ENCODE peak calls at places on chromosomes 7 and 10, in seven cellular contexts. P, X, D, R, N, H and U are unnamed samples. For H3K4me1 and H3K36me3, the result is how much of the 10 kb centered on the place peaks cover.

GRCh38 chr10:60663850-60664249 is 114.4 kb upstream of the CDK1 start:
- DNase-seq in P (no peak), X (no peak), D (no peak), R (peak), N (no peak), H (no peak), U (no peak)

GRCh38 chr10:110455440-110455839 is 42.3 kb upstream of the DUSP5 start:
- DNase-seq in P (no peak), X (no peak), D (no peak), R (no peak), N (no peak), H (no peak), U (no peak)

GRCh38 chr7:94511763-94512162 is 2.2 kb downstream of the CASD1 start:
- DNase-seq in P (no peak), X (peak), D (no peak), R (no peak), N (no peak), H (no peak), U (no peak)

GRCh38 chr10:129832582-129833249 is 131.4 kb downstream of the EBF3 start:
- DNase-seq in P (no peak), X (no peak), D (no peak), R (peak), N (no peak), H (no peak), U (no peak)

GRCh38 chr10:5565205-5565545 is 40.4 kb downstream of the CALML3 start:
- DNase-seq in P (no peak), X (no peak), D (no peak), R (no peak), N (no peak), H (no peak), U (peak)

GRCh38 chr7:18212788-18213187 is 185.1 kb upstream of the PRPS1L1 start:
- DNase-seq in P (no peak), X (no peak), D (no peak), R (no peak), N (no peak), H (no peak), U (no peak)

GRCh38 chr7:131629203-131629871 is 72.9 kb upstream of the PODXL start:
- DNase-seq in P (no peak), X (no peak), D (no peak), R (peak), N (no peak), H (peak), U (no peak)

GRCh38 chr10:118108194-118109026 is 61.7 kb upstream of the RAB11FIP2 start:
- DNase-seq in P (no peak), X (no peak), D (peak), R (no peak), N (no peak), H (no peak), U (no peak)

GRCh38 chr7:4739528-4739992 is 35.9 kb upstream of the AP5Z1 start:
- DNase-seq in P (no peak), X (peak), D (no peak), R (no peak), N (no peak), H (no peak), U (peak)

GRCh38 chr7:130872341-130872740 is 138.3 kb upstream of the KLF14 start:
- DNase-seq in P (no peak), X (no peak), D (no peak), R (no peak), N (no peak), H (no peak), U (no peak)

GRCh38 chr10:121539757-121540156 is 58.5 kb downstream of the FGFR2 start:
- DNase-seq in P (no peak), X (no peak), D (no peak), R (no peak), N (no peak), H (no peak), U (no peak)
- H3K4me1 ChIP-seq in P (under half), X (under half), D (under half), R (under half), N (under half), H (under half), U (under half)

GRCh38 chr7:158929306-158929705 is 72.9 kb downstream of the DYNC2I1 start:
- DNase-seq in P (no peak), X (no peak), D (no peak), R (no peak), N (no peak), H (no peak), U (no peak)

GRCh38 chr7:158935062-158935461 is 78.7 kb downstream of the DYNC2I1 start:
- DNase-seq in P (no peak), X (no peak), D (no peak), R (no peak), N (no peak), H (no peak), U (no peak)

GRCh38 chr7:158931899-158932298 is 75.5 kb downstream of the DYNC2I1 start:
- DNase-seq in P (no peak), X (no peak), D (no peak), R (no peak), N (no peak), H (no peak), U (no peak)

GRCh38 chr7:158933468-158934139 is 77.2 kb downstream of the DYNC2I1 start:
- DNase-seq in P (no peak), X (no peak), D (no peak), R (no peak), N (no peak), H (no peak), U (no peak)

GRCh38 chr7:158934628-158935027 is 78.3 kb downstream of the DYNC2I1 start:
- DNase-seq in P (no peak), X (no peak), D (no peak), R (no peak), N (no peak), H (no peak), U (no peak)
- H3K36me3 ChIP-seq in P (under half), X (under half), D (under half), R (under half), N (under half), H (under half), U (under half)

GRCh38 chr10:126242352-126243260 is 145.7 kb downstream of the ADAM12 start:
- DNase-seq in P (no peak), X (no peak), D (no peak), R (peak), N (no peak), H (no peak), U (no peak)
- H3K4me1 ChIP-seq in P (under half), X (under half), D (under half), R (under half), N (under half), H (under half), U (under half)

DNA sequence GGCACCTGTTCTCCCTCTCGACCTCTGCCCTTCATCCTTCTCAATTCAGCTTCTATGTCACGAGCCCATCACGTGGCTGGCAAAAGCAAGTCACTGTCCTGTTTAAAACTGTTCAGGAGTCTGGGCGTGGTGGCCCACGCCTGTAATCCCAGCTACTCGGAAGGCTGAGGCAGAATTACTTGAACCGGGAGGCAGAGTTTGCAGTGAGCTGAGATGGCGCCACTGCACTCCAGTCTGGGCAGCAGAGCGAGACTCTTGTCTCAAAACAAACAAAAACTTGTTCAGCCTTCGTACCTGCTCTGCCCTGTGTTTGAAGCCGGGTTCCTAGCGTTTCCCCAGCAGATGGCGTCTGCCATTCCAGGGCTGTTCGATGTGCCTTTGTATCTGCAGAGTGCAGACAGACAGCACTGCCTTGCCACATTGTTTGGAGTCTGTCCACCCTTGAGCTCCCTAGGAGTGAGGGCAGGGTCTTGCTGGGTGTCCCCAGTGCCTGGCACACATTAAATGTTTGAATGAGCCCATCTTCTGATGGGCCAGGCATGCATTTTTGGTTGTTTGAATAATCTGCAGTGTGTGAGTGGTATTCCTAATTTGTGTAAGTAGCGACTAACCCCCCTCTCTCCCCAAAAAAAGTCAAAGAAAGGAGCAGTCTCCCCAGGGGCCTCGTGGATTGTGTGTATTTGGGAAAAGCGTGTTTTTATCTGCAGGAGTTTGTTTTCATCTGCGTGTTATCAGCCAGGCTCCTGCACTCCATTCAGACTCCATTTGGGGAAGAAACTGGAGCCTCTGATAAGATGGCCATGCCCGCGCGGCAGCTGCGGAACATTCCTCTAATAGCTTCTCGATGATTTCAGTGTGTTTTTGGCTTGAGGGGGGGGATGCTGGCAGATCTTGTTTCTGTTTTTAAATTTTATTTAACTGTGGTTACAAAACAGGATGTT is 61.2 kb downstream of the DNAJB6 start:
- DNase-seq in P (no peak), X (peak), D (peak), R (peak), N (no peak), H (no peak), U (peak)
- H3K36me3 ChIP-seq in P (under half), X (under half), D (under half), R (under half), N (under half), H (under half), U (under half)

GRCh38 chr10:123496996-123497660 is 169.0 kb upstream of the GPR26 start:
- DNase-seq in P (no peak), X (no peak), D (no peak), R (no peak), N (no peak), H (no peak), U (no peak)
- H3K4me1 ChIP-seq in P (under half), X (under half), D (under half), R (under half), N (under half), H (under half), U (under half)

DNA sequence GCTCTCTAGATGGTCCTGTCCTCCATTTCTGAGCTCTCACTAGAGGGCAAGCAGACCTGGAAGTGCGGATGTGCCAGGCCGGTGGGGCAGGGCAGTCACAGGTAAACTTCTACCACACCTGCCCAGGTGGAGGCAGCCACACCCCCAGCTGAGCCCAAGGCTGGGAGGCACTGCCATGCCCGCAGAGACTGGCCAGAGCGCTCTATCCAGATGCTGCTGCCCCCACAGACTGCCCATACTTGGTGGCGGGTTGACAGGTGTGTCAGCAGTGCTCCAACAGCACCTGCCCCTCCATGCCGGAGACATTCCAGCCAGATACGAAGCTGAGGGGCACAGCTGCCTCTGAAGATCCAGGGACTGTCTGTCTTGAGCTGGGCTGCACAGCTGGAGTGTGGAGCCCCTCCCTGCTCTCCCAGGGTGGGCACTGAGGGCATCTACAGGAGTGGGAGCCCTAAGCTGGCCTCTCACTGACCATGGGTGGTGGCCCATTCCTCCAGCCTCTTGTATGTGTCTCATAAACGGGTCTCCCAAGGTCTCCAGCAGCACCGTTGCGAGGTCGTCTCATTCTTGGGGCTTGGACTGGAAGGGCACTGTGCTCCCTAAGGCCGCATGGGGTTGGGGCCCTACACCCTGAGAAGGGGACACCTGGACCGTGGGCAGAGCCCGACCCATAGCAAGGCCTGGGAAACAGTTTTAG is 38.2 kb upstream of the PPIF start:
- DNase-seq in P (no peak), X (no peak), D (no peak), R (peak), N (no peak), H (no peak), U (no peak)
- H3K36me3 ChIP-seq in P (under half), X (half or more), D (half or more), R (under half), N (under half), H (under half), U (under half)

GRCh38 chr7:137981175-137981574 is 20.7 kb downstream of the CREB3L2 start:
- DNase-seq in P (no peak), X (no peak), D (no peak), R (no peak), N (no peak), H (no peak), U (no peak)
- H3K4me1 ChIP-seq in P (under half), X (under half), D (under half), R (under half), N (under half), H (half or more), U (half or more)